ENCODE peak calls at places on chromosome 12, in nine cellular contexts. T is breast epithelium, G is AG04449, Y is AG10803, W is GM12865, K is fibroblast of pulmonary artery, U is H9, R is fibroblast of mammary gland, C is progenitor cell of endocrine pancreas. H is an unnamed sample.

GRCh38 chr12:104828015-104828414 is 130.1 kb downstream of the SLC41A2 start:
- DNase-seq in T (no peak), G (no peak), Y (no peak), W (no peak), K (no peak), U (no peak), R (no peak), C (no peak), H (no peak)

GRCh38 chr12:68392376-68392775 is 60.2 kb upstream of the MDM1 start:
- DNase-seq in T (no peak), G (no peak), Y (no peak), W (no peak), K (no peak), U (no peak), R (no peak), C (no peak), H (no peak)

GRCh38 chr12:52691076-52691764 is 11.0 kb upstream of the KRT1 start:
- DNase-seq in T (peak), G (no peak), Y (no peak), W (no peak), K (no peak), U (peak), R (no peak), C (no peak), H (peak)

GRCh38 chr12:100401660-100402059 is 44.8 kb downstream of the SLC17A8 start:
- DNase-seq in T (no peak), G (peak), Y (peak), W (no peak), K (peak), U (no peak), R (peak), C (no peak), H (no peak)

GRCh38 chr12:79547044-79547734 is 143.6 kb downstream of the PAWR start:
- DNase-seq in T (no peak), G (peak), Y (peak), W (no peak), K (peak), U (peak), R (peak), C (no peak), H (peak)

GRCh38 chr12:19978193-19978592 is 390.1 kb upstream of the PDE3A start:
- DNase-seq in T (no peak), G (peak), Y (peak), W (no peak), K (peak), U (no peak), R (peak), C (no peak), H (no peak)

GRCh38 chr12:108950991-108951739 is 69.7 kb downstream of the SVOP start:
- DNase-seq in T (peak), G (no peak), Y (peak), W (peak), K (peak), U (peak), R (peak), C (peak), H (peak)

GRCh38 chr12:19620222-19620621 is 180.9 kb downstream of the AEBP2 start:
- DNase-seq in T (peak), G (no peak), Y (no peak), W (no peak), K (peak), U (no peak), R (no peak), C (no peak), H (no peak)

GRCh38 chr12:26239508-26240328 is 44.3 kb downstream of the SSPN start:
- DNase-seq in T (peak), G (peak), Y (peak), W (no peak), K (peak), U (no peak), R (peak), C (no peak), H (no peak)

GRCh38 chr12:122471324-122472226 is 29.2 kb downstream of the ZCCHC8 start:
- DNase-seq in T (no peak), G (no peak), Y (peak), W (peak), K (peak), U (no peak), R (peak), C (no peak), H (no peak)

GRCh38 chr12:120252071-120252906 is 13.2 kb downstream of the PXN start:
- DNase-seq in T (no peak), G (no peak), Y (no peak), W (peak), K (no peak), U (no peak), R (no peak), C (no peak), H (no peak)

GRCh38 chr12:102634216-102634615 is 153.9 kb upstream of the IGF1 start:
- DNase-seq in T (no peak), G (peak), Y (peak), W (no peak), K (peak), U (no peak), R (peak), C (no peak), H (no peak)

GRCh38 chr12:52307836-52308806 is 13.1 kb downstream of the KRT83 start:
- DNase-seq in T (peak), G (no peak), Y (peak), W (no peak), K (peak), U (peak), R (no peak), C (peak), H (peak)

GRCh38 chr12:79023261-79023660 is 158.7 kb downstream of the SYT1 start:
- DNase-seq in T (no peak), G (no peak), Y (no peak), W (no peak), K (peak), U (no peak), R (peak), C (no peak), H (no peak)

GRCh38 chr12:81468206-81468605 is 290.9 kb downstream of the PPFIA2 start:
- DNase-seq in T (no peak), G (no peak), Y (peak), W (no peak), K (peak), U (no peak), R (peak), C (no peak), H (no peak)

GRCh38 chr12:57477710-57478681 is 1.7 kb downstream of the ARHGAP9 start:
- DNase-seq in T (no peak), G (no peak), Y (no peak), W (peak), K (peak), U (no peak), R (peak), C (no peak), H (no peak)

GRCh38 chr12:67068204-67068731 is 200.9 kb upstream of the CAND1 start:
- DNase-seq in T (no peak), G (no peak), Y (no peak), W (no peak), K (no peak), U (peak), R (no peak), C (no peak), H (peak)

GRCh38 chr12:39368096-39368495 is 74.8 kb downstream of the KIF21A start:
- DNase-seq in T (no peak), G (no peak), Y (peak), W (peak), K (no peak), U (no peak), R (peak), C (no peak), H (no peak)

GRCh38 chr12:113088971-113089756 is 32.6 kb downstream of the DTX1 start:
- DNase-seq in T (no peak), G (no peak), Y (no peak), W (peak), K (no peak), U (no peak), R (no peak), C (no peak), H (peak)

GRCh38 chr12:18476866-18477265 is 215.5 kb downstream of the PIK3C2G start:
- DNase-seq in T (no peak), G (no peak), Y (peak), W (no peak), K (no peak), U (no peak), R (no peak), C (no peak), H (no peak)

GRCh38 chr12:92369061-92369460 is 223.4 kb upstream of the BTG1 start:
- DNase-seq in T (no peak), G (no peak), Y (no peak), W (no peak), K (no peak), U (no peak), R (no peak), C (no peak), H (no peak)

GRCh38 chr12:117466677-117467362 is 105.4 kb upstream of the NOS1 start:
- DNase-seq in T (no peak), G (no peak), Y (no peak), W (no peak), K (no peak), U (no peak), R (no peak), C (no peak), H (no peak)

GRCh38 chr12:121127501-121127900 is 5.2 kb upstream of the P2RX7 start:
- DNase-seq in T (no peak), G (no peak), Y (no peak), W (no peak), K (no peak), U (no peak), R (no peak), C (no peak), H (no peak)

GRCh38 chr12:127582074-127582473 is 684.9 kb upstream of the TMEM132C start:
- DNase-seq in T (no peak), G (no peak), Y (peak), W (no peak), K (no peak), U (no peak), R (peak), C (no peak), H (no peak)

GRCh38 chr12:66678640-66679268 is at the start of gene GRIP1:
- DNase-seq in T (no peak), G (no peak), Y (no peak), W (no peak), K (no peak), U (no peak), R (no peak), C (no peak), H (no peak)

GRCh38 chr12:38610808-38611350 is 294.3 kb downstream of the ALG10B start:
- DNase-seq in T (no peak), G (no peak), Y (no peak), W (no peak), K (no peak), U (no peak), R (no peak), C (no peak), H (no peak)

GRCh38 chr12:92408072-92408900 is 262.6 kb upstream of the BTG1 start:
- DNase-seq in T (no peak), G (no peak), Y (peak), W (peak), K (peak), U (peak), R (peak), C (no peak), H (peak)

GRCh38 chr12:108338915-108339657 is at the start of gene CMKLR1:
- DNase-seq in T (no peak), G (no peak), Y (no peak), W (no peak), K (no peak), U (peak), R (no peak), C (no peak), H (no peak)

DNA sequence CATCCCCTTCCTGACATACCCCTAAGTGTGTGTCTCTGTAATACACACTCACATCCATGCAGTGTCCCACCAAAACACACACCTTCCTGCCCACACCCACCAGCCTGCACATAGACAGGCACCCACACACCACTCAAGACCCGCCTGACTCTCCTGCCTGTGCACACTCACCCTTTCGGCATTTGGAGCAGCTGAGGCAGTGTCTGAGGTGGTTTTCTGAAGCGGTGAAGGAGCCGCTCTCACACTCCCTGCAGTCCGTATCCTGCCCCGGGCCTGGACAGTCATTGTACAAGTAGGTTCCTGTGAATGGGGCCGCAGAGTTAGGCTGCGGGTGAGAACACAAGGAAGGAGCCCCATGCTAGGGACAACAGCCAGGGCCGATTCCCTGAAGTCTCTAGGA is 8.3 kb downstream of the TNFRSF1A start:
- DNase-seq in T (no peak), G (peak), Y (peak), W (no peak), K (no peak), U (no peak), R (peak), C (no peak), H (no peak)
- TF ChIP-seq CTCF in T (no peak), G (no peak), Y (no peak), W (no peak), K (no peak), U (no peak), R (no peak), C (no peak), H (no peak)

GRCh38 chr12:47900480-47901129 is 4.2 kb downstream of the VDR start:
- DNase-seq in T (peak), G (no peak), Y (peak), W (peak), K (no peak), U (peak), R (no peak), C (no peak), H (no peak)
- TF ChIP-seq CTCF in T (peak), G (no peak), Y (peak), W (peak), K (no peak), U (peak), R (no peak), C (peak), H (no peak)

GRCh38 chr12:46936042-46936441 is 110.2 kb upstream of the SLC38A4 start:
- DNase-seq in T (no peak), G (no peak), Y (no peak), W (no peak), K (no peak), U (no peak), R (no peak), C (no peak), H (no peak)

GRCh38 chr12:46938071-46938678 is 112.4 kb upstream of the SLC38A4 start:
- DNase-seq in T (no peak), G (no peak), Y (no peak), W (no peak), K (no peak), U (no peak), R (no peak), C (no peak), H (no peak)

GRCh38 chr12:46935448-46935847 is 109.7 kb upstream of the SLC38A4 start:
- DNase-seq in T (no peak), G (no peak), Y (no peak), W (no peak), K (no peak), U (no peak), R (no peak), C (no peak), H (no peak)

GRCh38 chr12:46933947-46934346 is 108.2 kb upstream of the SLC38A4 start:
- DNase-seq in T (no peak), G (no peak), Y (peak), W (peak), K (peak), U (no peak), R (peak), C (no peak), H (peak)

GRCh38 chr12:46934374-46935111 is 108.7 kb upstream of the SLC38A4 start:
- DNase-seq in T (no peak), G (no peak), Y (no peak), W (no peak), K (no peak), U (no peak), R (no peak), C (no peak), H (no peak)
- TF ChIP-seq CTCF in T (no peak), G (no peak), Y (no peak), W (no peak), K (no peak), U (no peak), R (no peak), C (no peak), H (no peak)

DNA sequence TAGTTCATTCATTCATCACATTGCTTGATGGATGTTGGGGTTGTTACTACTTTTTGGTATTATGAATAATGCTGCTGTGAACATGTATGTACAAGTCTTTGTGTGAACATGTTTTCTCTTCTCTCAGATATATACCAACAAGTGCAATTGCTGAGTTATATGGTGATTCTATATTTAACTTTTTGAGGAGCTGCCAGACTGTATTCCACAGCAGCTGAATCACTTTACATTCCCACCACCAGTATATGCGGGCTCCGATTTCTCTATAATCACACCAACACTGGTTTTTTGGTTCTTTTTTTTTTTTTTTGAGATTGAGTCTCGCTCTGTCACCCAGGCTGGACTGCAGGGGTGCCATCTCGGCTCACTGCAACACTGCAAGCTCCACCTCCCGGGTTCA is 22.2 kb upstream of the PLEKHG6 start:
- DNase-seq in T (no peak), G (peak), Y (no peak), W (no peak), K (peak), U (no peak), R (peak), C (no peak), H (no peak)
- TF ChIP-seq CTCF in T (no peak), G (no peak), Y (no peak), W (no peak), K (no peak), U (no peak), R (no peak), C (no peak), H (no peak)

GRCh38 chr12:87667378-87667777 is 361.8 kb downstream of the C12orf50 start:
- DNase-seq in T (no peak), G (no peak), Y (peak), W (no peak), K (peak), U (no peak), R (peak), C (no peak), H (no peak)
- TF ChIP-seq CTCF in T (no peak), G (no peak), Y (no peak), W (no peak), K (peak), U (no peak), R (peak), C (peak), H (no peak)

GRCh38 chr12:12975322-12976077 is 23.5 kb upstream of the GPRC5D start:
- DNase-seq in T (no peak), G (no peak), Y (peak), W (peak), K (peak), U (peak), R (peak), C (no peak), H (peak)
- TF ChIP-seq CTCF in T (no peak), G (peak), Y (peak), W (peak), K (peak), U (peak), R (peak), C (peak), H (no peak)

GRCh38 chr12:131573631-131574396 is 137.1 kb upstream of the SFSWAP start:
- DNase-seq in T (no peak), G (no peak), Y (no peak), W (no peak), K (no peak), U (no peak), R (peak), C (no peak), H (no peak)
- TF ChIP-seq CTCF in T (no peak), G (no peak), Y (no peak), W (no peak), K (no peak), U (no peak), R (no peak), C (no peak), H (no peak)

GRCh38 chr12:27309293-27309994 is 23.2 kb upstream of the BMAL2 start:
- DNase-seq in T (no peak), G (no peak), Y (no peak), W (peak), K (no peak), U (no peak), R (no peak), C (no peak), H (no peak)

GRCh38 chr12:27304856-27305255 is 27.8 kb upstream of the BMAL2 start:
- DNase-seq in T (no peak), G (no peak), Y (no peak), W (no peak), K (no peak), U (no peak), R (no peak), C (no peak), H (no peak)

GRCh38 chr12:27309995-27310315 is 22.7 kb upstream of the BMAL2 start:
- DNase-seq in T (no peak), G (no peak), Y (no peak), W (peak), K (no peak), U (no peak), R (no peak), C (no peak), H (no peak)

GRCh38 chr12:27303139-27304111 is 29.2 kb upstream of the BMAL2 start:
- DNase-seq in T (no peak), G (no peak), Y (no peak), W (no peak), K (no peak), U (no peak), R (no peak), C (no peak), H (no peak)

GRCh38 chr12:27305673-27306504 is 26.7 kb upstream of the BMAL2 start:
- DNase-seq in T (no peak), G (no peak), Y (peak), W (peak), K (peak), U (no peak), R (peak), C (no peak), H (no peak)
- TF ChIP-seq CTCF in T (no peak), G (peak), Y (peak), W (peak), K (peak), U (peak), R (peak), C (peak), H (peak)

GRCh38 chr12:6181583-6182278 is 18.5 kb upstream of the CD9 start:
- DNase-seq in T (no peak), G (no peak), Y (no peak), W (no peak), K (no peak), U (peak), R (no peak), C (no peak), H (no peak)

GRCh38 chr12:6177593-6178358 is 22.4 kb upstream of the CD9 start:
- DNase-seq in T (no peak), G (no peak), Y (no peak), W (no peak), K (no peak), U (no peak), R (no peak), C (no peak), H (no peak)

GRCh38 chr12:6181166-6181565 is 19.0 kb upstream of the CD9 start:
- DNase-seq in T (no peak), G (no peak), Y (no peak), W (no peak), K (no peak), U (no peak), R (no peak), C (no peak), H (no peak)

GRCh38 chr12:6180300-6181051 is 19.7 kb upstream of the CD9 start:
- DNase-seq in T (no peak), G (no peak), Y (peak), W (no peak), K (peak), U (peak), R (peak), C (no peak), H (no peak)

GRCh38 chr12:6178981-6179761 is 21.0 kb upstream of the CD9 start:
- DNase-seq in T (no peak), G (no peak), Y (no peak), W (no peak), K (peak), U (peak), R (no peak), C (no peak), H (no peak)
- TF ChIP-seq CTCF in T (no peak), G (peak), Y (no peak), W (no peak), K (peak), U (peak), R (no peak), C (peak), H (no peak)

DNA sequence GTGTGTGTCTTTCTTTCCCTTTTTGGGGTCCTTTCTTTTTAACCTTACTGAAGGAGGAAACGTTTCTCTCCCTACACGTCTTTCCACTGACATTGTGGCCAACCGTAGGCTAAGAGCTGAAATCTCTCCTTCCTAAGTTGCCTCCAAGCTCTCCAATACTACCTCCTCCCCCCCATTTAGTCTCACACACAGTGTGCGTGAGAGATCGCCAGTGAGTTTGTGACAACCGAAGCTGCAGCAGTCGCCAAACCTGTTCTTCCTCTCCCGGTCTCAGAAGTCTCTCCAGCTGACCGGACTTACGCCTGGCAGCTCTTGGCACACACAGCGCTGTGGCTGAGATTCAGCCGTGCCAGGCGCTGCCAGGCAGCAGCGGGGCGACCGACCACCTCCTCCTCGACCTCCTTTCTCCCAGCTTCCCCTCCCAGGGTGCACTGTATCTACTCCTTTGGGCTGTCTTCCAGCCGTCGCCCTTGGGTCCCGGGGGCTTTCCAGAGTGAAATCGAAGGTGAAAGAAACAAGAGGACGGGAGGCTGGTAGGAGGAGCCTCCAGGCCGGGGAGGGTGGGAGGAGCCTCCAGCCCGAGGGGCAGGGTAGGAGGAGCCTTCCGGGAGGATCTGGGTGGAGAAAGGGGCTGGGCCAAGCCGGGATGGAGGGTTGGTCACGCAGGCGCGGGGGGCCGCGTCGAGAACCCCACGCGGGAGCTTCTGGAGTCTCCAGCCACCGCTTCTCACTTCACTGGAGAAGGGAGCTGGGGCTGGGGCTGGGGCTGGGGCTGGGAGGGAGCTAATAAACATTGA is at the start of gene TMTC2:
- DNase-seq in T (peak), G (peak), Y (peak), W (peak), K (peak), U (peak), R (peak), C (peak), H (peak)
- TF ChIP-seq CTCF in T (no peak), G (no peak), Y (no peak), W (no peak), K (no peak), U (no peak), R (no peak), C (no peak), H (no peak)